ENCODE peak calls at places on chromosomes 6 and 20, in seven cellular contexts. W is AG09309; H is testis; P is CD8-positive, alpha-beta memory T cell; A is HL-60; K is OCI-LY7; C is right lobe of liver. L is an unnamed sample.
A peak's percentile ranks its signal among the peaks of the same experiment; 100 is the strongest.

GRCh38 chr6:140445474-140446004 is 1071.1 kb upstream of the CITED2 start:
- DNase-seq in W (peak; percentile 34), K (no peak), C (no peak), A (no peak), H (no peak), P (no peak), L (no peak)

GRCh38 chr6:27669278-27669797 is 196.4 kb upstream of the ZNF184 start:
- DNase-seq in W (no peak), K (no peak), C (no peak), H (no peak), P (no peak), A (no peak), L (no peak)

GRCh38 chr6:160141001-160141726 is 19.5 kb downstream of the SLC22A1 start:
- DNase-seq in P (no peak), H (no peak), A (no peak), C (no peak), K (no peak), W (peak; percentile 42), L (no peak)

GRCh38 chr6:168134399-168135201 is 55.6 kb upstream of the FRMD1 start:
- DNase-seq in P (no peak), C (no peak), H (no peak), A (no peak), W (no peak), K (no peak), L (no peak)

GRCh38 chr6:35181933-35182612 is 31.7 kb upstream of the SCUBE3 start:
- DNase-seq in H (peak; percentile 59), A (no peak), K (no peak), W (no peak), P (no peak), C (no peak), L (no peak)

GRCh38 chr20:25293507-25293906 is 45.6 kb downstream of the PYGB start:
- DNase-seq in K (no peak), A (no peak), C (no peak), P (no peak), W (no peak), H (no peak), L (no peak)

GRCh38 chr20:5077761-5078387 is 41.9 kb downstream of the PCNA start:
- DNase-seq in K (peak; percentile 18), H (peak; percentile 41), A (no peak), P (no peak), W (no peak), C (no peak), L (no peak)

GRCh38 chr6:73734843-73735453 is 38.9 kb downstream of the CD109 start:
- DNase-seq in K (no peak), W (no peak), H (no peak), A (no peak), P (no peak), C (no peak), L (no peak)

GRCh38 chr6:78829407-78829806 is 37.9 kb upstream of the IRAK1BP1 start:
- DNase-seq in C (no peak), W (no peak), A (no peak), P (no peak), H (no peak), K (no peak), L (no peak)

GRCh38 chr20:12570371-12570770 is 438.4 kb upstream of the SPTLC3 start:
- DNase-seq in A (no peak), W (no peak), H (peak; percentile 72), C (no peak), K (peak; percentile 18), P (no peak), L (no peak)

GRCh38 chr6:154536922-154537449 is 26.5 kb upstream of the CNKSR3 start:
- DNase-seq in P (no peak), W (no peak), H (no peak), C (no peak), A (no peak), K (no peak), L (no peak)

GRCh38 chr6:30719356-30719755 is 796 bp upstream of the TUBB start:
- DNase-seq in K (peak; percentile 69), A (no peak), W (no peak), C (no peak), H (no peak), P (no peak), L (no peak)

GRCh38 chr6:45049188-45049843 is 278.8 kb upstream of the RUNX2 start:
- DNase-seq in W (no peak), K (no peak), H (no peak), A (no peak), C (no peak), P (no peak), L (no peak)

GRCh38 chr6:84804720-84805119 is 40.3 kb upstream of the TBX18 start:
- DNase-seq in A (no peak), W (no peak), C (no peak), K (no peak), H (no peak), P (no peak), L (no peak)

GRCh38 chr6:17233531-17233930 is 47.6 kb upstream of the RBM24 start:
- DNase-seq in K (no peak), P (no peak), W (no peak), A (no peak), C (no peak), H (no peak), L (peak; percentile 81)

GRCh38 chr6:126210398-126211075 is 129.4 kb upstream of the CENPW start:
- DNase-seq in C (no peak), W (no peak), K (no peak), H (no peak), P (no peak), A (no peak), L (no peak)

DNA sequence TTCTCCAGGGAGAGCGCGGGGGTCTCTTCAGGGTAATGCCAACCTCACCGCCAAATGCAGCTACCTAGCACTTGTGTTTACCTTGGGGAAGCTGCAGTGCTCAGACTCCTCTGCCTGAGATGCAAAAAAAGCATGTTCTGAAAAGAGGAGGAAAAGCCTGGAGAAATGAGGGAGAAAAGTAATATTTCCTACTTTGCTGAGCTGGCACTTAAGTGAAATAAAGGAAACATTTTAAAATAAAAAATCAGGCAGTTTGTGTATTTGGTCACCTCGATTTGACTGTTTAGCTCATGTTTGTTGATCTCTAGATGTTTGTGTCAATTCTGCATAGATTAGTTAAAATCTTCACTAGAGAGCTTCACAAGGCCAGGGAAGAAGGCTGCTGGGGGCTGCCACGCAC is 487.2 kb downstream of the QKI start:
- DNase-seq in W (no peak), H (no peak), K (no peak), A (no peak), P (no peak), C (no peak), L (no peak)
- H3K4me3 ChIP-seq in W (no peak overlapping the region), H (no peak overlapping the region), K (no peak overlapping the region), A (no peak overlapping the region), P (no peak overlapping the region), C (no peak overlapping the region), L (no peak overlapping the region)

GRCh38 chr6:165660881-165661415 is 2.1 kb downstream of the PDE10A start:
- DNase-seq in C (no peak), W (no peak), P (no peak), K (no peak), A (no peak), H (no peak), L (no peak)
- H3K4me3 ChIP-seq in C (peak overlapping the region; percentile 40), W (peak overlapping the region; percentile 14), P (no peak overlapping the region), K (no peak overlapping the region), A (no peak overlapping the region), H (peak overlapping the region; percentile 55), L (no peak overlapping the region)

GRCh38 chr20:34312024-34312460 is 8.9 kb upstream of the AHCY start:
- DNase-seq in K (no peak), C (peak; percentile 43), H (no peak), P (no peak), A (no peak), W (no peak), L (no peak)
- H3K4me3 ChIP-seq in K (no peak overlapping the region), C (peak overlapping the region; percentile 57), H (peak overlapping the region; percentile 51), P (no peak overlapping the region), A (no peak overlapping the region), W (peak overlapping the region; percentile 34), L (no peak overlapping the region)

DNA sequence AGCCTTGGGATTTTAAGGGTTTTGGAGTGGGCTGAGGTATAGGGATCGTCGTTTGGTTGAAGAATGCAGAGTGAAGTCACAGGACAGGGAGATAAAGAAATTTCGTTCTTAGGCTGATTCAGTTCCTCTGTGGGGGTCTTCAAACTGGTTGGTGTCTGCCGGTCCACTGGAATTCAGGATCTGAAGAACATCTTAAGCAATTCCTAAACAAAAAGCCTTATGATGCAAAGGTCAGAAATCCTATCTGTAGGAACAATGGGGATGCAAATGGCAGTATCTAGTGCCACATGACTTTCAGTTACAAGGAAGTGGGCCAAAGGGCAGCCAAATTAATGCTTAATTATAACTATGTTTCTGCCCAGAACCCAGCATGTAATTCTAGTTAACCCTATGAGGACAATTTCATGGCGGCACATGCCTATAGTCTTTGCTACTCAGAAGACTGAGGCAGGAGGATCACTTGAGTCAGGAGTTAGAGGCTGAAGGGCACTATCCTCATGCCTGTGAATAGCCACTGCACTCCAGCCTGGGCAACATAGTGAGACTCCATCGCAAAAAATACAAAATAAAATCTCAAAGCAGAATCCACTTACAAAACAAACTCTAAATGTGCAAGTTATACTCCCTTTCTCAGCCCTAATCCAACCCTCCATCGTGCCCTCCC is 4.6 kb upstream of the SLC2A10 start:
- DNase-seq in H (no peak), W (no peak), A (no peak), C (no peak), K (no peak), P (no peak), L (no peak)
- H3K4me3 ChIP-seq in H (no peak overlapping the region), W (no peak overlapping the region), A (no peak overlapping the region), C (peak overlapping the region; percentile 36), K (no peak overlapping the region), P (no peak overlapping the region), L (no peak overlapping the region)

GRCh38 chr6:19705606-19706005 is 131.6 kb upstream of the ID4 start:
- DNase-seq in A (no peak), W (no peak), P (no peak), C (no peak), H (no peak), K (no peak), L (no peak)

GRCh38 chr6:19694697-19695096 is 142.5 kb upstream of the ID4 start:
- DNase-seq in C (no peak), H (no peak), K (no peak), P (no peak), A (no peak), W (no peak), L (no peak)

GRCh38 chr6:19697744-19698290 is 139.4 kb upstream of the ID4 start:
- DNase-seq in W (peak; percentile 80), P (no peak), H (no peak), C (no peak), K (no peak), A (no peak), L (no peak)

DNA sequence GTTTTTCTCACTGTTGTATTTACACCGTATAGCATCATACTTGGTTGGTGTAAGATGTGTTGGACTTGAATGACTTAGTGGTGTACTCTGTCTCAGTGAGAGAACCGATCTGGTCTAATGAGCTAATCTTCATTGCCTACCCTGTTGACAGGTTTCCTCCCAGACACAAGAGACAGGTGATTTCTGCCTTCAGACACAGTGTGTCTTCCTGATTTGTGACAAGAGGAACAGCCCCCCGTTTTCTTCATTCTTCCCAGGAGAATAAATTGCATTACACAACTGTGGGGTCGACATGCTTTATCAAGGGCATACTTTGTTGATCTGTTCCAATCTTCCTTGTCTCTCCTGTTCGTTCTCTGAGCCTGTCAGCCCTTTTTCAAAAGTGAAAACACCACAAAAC is 137.2 kb upstream of the ID4 start:
- DNase-seq in P (no peak), A (no peak), W (no peak), C (no peak), H (no peak), K (no peak), L (no peak)
- H3K4me3 ChIP-seq in P (no peak overlapping the region), A (no peak overlapping the region), W (no peak overlapping the region), C (no peak overlapping the region), H (no peak overlapping the region), K (no peak overlapping the region), L (no peak overlapping the region)

L was measured in RWPE2.